ENCODE peak calls at places on chromosomes 6 and 20, in five cellular contexts. One of them, this sample, is unnamed.

GRCh38 chr6:107116328-107116892 is 1.1 kb upstream of the BEND3 start:
- DNase-seq in activated naive CD4-positive, alpha-beta T cell treated with anti-CD3 and anti-CD28 coated beads, Interleukin-2, amount 10 ng/mL, durations not matched to agents 7 days and 5 days: peak
- DNase-seq in M059J: peak
- DNase-seq in COR-L47: peak
- DNase-seq in NCI-H345: peak
- DNase-seq in this sample: peak

GRCh38 chr6:49980898-49981297 is 11.5 kb upstream of the DEFB113 start:
- DNase-seq in NCI-H345: no peak
- DNase-seq in COR-L47: no peak
- DNase-seq in M059J: peak
- DNase-seq in activated naive CD4-positive, alpha-beta T cell treated with anti-CD3 and anti-CD28 coated beads, Interleukin-2, amount 10 ng/mL, durations not matched to agents 7 days and 5 days: no peak
- DNase-seq in this sample: no peak

GRCh38 chr6:107331409-107332386 is 127.7 kb downstream of the PDSS2 start:
- DNase-seq in COR-L47: no peak
- DNase-seq in activated naive CD4-positive, alpha-beta T cell treated with anti-CD3 and anti-CD28 coated beads, Interleukin-2, amount 10 ng/mL, durations not matched to agents 7 days and 5 days: no peak
- DNase-seq in M059J: no peak
- DNase-seq in NCI-H345: no peak
- DNase-seq in this sample: no peak

GRCh38 chr6:53992522-53992921 is 118.7 kb upstream of the MLIP start:
- DNase-seq in NCI-H345: no peak
- DNase-seq in M059J: no peak
- DNase-seq in activated naive CD4-positive, alpha-beta T cell treated with anti-CD3 and anti-CD28 coated beads, Interleukin-2, amount 10 ng/mL, durations not matched to agents 7 days and 5 days: no peak
- DNase-seq in COR-L47: no peak
- DNase-seq in this sample: no peak

GRCh38 chr6:116507324-116507723 is 4.1 kb upstream of the CALHM5 start:
- DNase-seq in NCI-H345: no peak
- DNase-seq in activated naive CD4-positive, alpha-beta T cell treated with anti-CD3 and anti-CD28 coated beads, Interleukin-2, amount 10 ng/mL, durations not matched to agents 7 days and 5 days: no peak
- DNase-seq in COR-L47: no peak
- DNase-seq in M059J: no peak
- DNase-seq in this sample: no peak

GRCh38 chr6:126682440-126682839 is 342.5 kb downstream of the CENPW start:
- DNase-seq in COR-L47: no peak
- DNase-seq in activated naive CD4-positive, alpha-beta T cell treated with anti-CD3 and anti-CD28 coated beads, Interleukin-2, amount 10 ng/mL, durations not matched to agents 7 days and 5 days: no peak
- DNase-seq in NCI-H345: no peak
- DNase-seq in M059J: no peak
- DNase-seq in this sample: no peak

GRCh38 chr20:58256842-58257241 is 28.4 kb upstream of the ANKRD60 start:
- DNase-seq in activated naive CD4-positive, alpha-beta T cell treated with anti-CD3 and anti-CD28 coated beads, Interleukin-2, amount 10 ng/mL, durations not matched to agents 7 days and 5 days: no peak
- DNase-seq in NCI-H345: no peak
- DNase-seq in COR-L47: no peak
- DNase-seq in M059J: no peak
- DNase-seq in this sample: no peak

GRCh38 chr20:24775966-24776365 is 173.1 kb upstream of the CST7 start:
- DNase-seq in NCI-H345: no peak
- DNase-seq in M059J: no peak
- DNase-seq in COR-L47: no peak
- DNase-seq in activated naive CD4-positive, alpha-beta T cell treated with anti-CD3 and anti-CD28 coated beads, Interleukin-2, amount 10 ng/mL, durations not matched to agents 7 days and 5 days: no peak
- DNase-seq in this sample: no peak

GRCh38 chr6:106495014-106495413 is 134.3 kb downstream of the RTN4IP1 start:
- DNase-seq in M059J: no peak
- DNase-seq in COR-L47: no peak
- DNase-seq in activated naive CD4-positive, alpha-beta T cell treated with anti-CD3 and anti-CD28 coated beads, Interleukin-2, amount 10 ng/mL, durations not matched to agents 7 days and 5 days: no peak
- DNase-seq in NCI-H345: no peak
- DNase-seq in this sample: no peak

GRCh38 chr20:38645318-38645717 is 43.7 kb downstream of the ARHGAP40 start:
- DNase-seq in activated naive CD4-positive, alpha-beta T cell treated with anti-CD3 and anti-CD28 coated beads, Interleukin-2, amount 10 ng/mL, durations not matched to agents 7 days and 5 days: no peak
- DNase-seq in NCI-H345: no peak
- DNase-seq in COR-L47: no peak
- DNase-seq in M059J: no peak
- DNase-seq in this sample: no peak

GRCh38 chr6:37131104-37131959 is 38.6 kb upstream of the PIM1 start:
- DNase-seq in COR-L47: no peak
- DNase-seq in M059J: peak
- DNase-seq in NCI-H345: no peak
- DNase-seq in activated naive CD4-positive, alpha-beta T cell treated with anti-CD3 and anti-CD28 coated beads, Interleukin-2, amount 10 ng/mL, durations not matched to agents 7 days and 5 days: no peak
- DNase-seq in this sample: no peak

GRCh38 chr6:72554761-72555221 is 67.1 kb upstream of the KCNQ5 start:
- DNase-seq in M059J: peak
- DNase-seq in COR-L47: no peak
- DNase-seq in activated naive CD4-positive, alpha-beta T cell treated with anti-CD3 and anti-CD28 coated beads, Interleukin-2, amount 10 ng/mL, durations not matched to agents 7 days and 5 days: no peak
- DNase-seq in NCI-H345: no peak
- DNase-seq in this sample: no peak

GRCh38 chr20:58407966-58408557 is 19.0 kb downstream of the VAPB start:
- DNase-seq in M059J: no peak
- DNase-seq in COR-L47: no peak
- DNase-seq in activated naive CD4-positive, alpha-beta T cell treated with anti-CD3 and anti-CD28 coated beads, Interleukin-2, amount 10 ng/mL, durations not matched to agents 7 days and 5 days: peak
- DNase-seq in NCI-H345: no peak
- DNase-seq in this sample: no peak

GRCh38 chr6:47106721-47107197 is 64.6 kb upstream of the ADGRF1 start:
- DNase-seq in activated naive CD4-positive, alpha-beta T cell treated with anti-CD3 and anti-CD28 coated beads, Interleukin-2, amount 10 ng/mL, durations not matched to agents 7 days and 5 days: no peak
- DNase-seq in M059J: peak
- DNase-seq in COR-L47: no peak
- DNase-seq in NCI-H345: no peak
- DNase-seq in this sample: no peak

GRCh38 chr6:170088349-170088951 is 202.4 kb downstream of the DLL1 start:
- DNase-seq in COR-L47: no peak
- DNase-seq in activated naive CD4-positive, alpha-beta T cell treated with anti-CD3 and anti-CD28 coated beads, Interleukin-2, amount 10 ng/mL, durations not matched to agents 7 days and 5 days: peak
- DNase-seq in M059J: no peak
- DNase-seq in NCI-H345: no peak
- DNase-seq in this sample: no peak

GRCh38 chr6:53302678-53303360 is 45.9 kb downstream of the ELOVL5 start:
- DNase-seq in NCI-H345: no peak
- DNase-seq in M059J: peak
- DNase-seq in COR-L47: no peak
- DNase-seq in activated naive CD4-positive, alpha-beta T cell treated with anti-CD3 and anti-CD28 coated beads, Interleukin-2, amount 10 ng/mL, durations not matched to agents 7 days and 5 days: peak
- DNase-seq in this sample: peak

GRCh38 chr6:13351271-13351670 is 22.9 kb upstream of the TBC1D7 start:
- DNase-seq in NCI-H345: no peak
- DNase-seq in COR-L47: no peak
- DNase-seq in M059J: no peak
- DNase-seq in activated naive CD4-positive, alpha-beta T cell treated with anti-CD3 and anti-CD28 coated beads, Interleukin-2, amount 10 ng/mL, durations not matched to agents 7 days and 5 days: no peak
- DNase-seq in this sample: no peak

GRCh38 chr20:57996936-57997629 is 231.4 kb downstream of the ANKRD60 start:
- DNase-seq in M059J: peak
- DNase-seq in COR-L47: no peak
- DNase-seq in activated naive CD4-positive, alpha-beta T cell treated with anti-CD3 and anti-CD28 coated beads, Interleukin-2, amount 10 ng/mL, durations not matched to agents 7 days and 5 days: no peak
- DNase-seq in NCI-H345: no peak
- DNase-seq in this sample: no peak

GRCh38 chr6:158231551-158232444 is 63.6 kb downstream of the GTF2H5 start:
- DNase-seq in M059J: peak
- DNase-seq in activated naive CD4-positive, alpha-beta T cell treated with anti-CD3 and anti-CD28 coated beads, Interleukin-2, amount 10 ng/mL, durations not matched to agents 7 days and 5 days: peak
- DNase-seq in NCI-H345: peak
- DNase-seq in COR-L47: peak
- DNase-seq in this sample: peak

This sample was measured in DND-41.